ENCODE peak calls at places on chromosome 1, in seven cellular contexts. R, Y, T, L, D, P and V are unnamed samples. For H3K9me3 and H3K4me1, the result is how much of the 10 kb centered on the place peaks cover.

GRCh38 chr1:51569284-51570062 is 47.4 kb upstream of the OSBPL9 start:
- DNase-seq in R (no peak), Y (peak), T (no peak), L (no peak), D (peak), P (no peak), V (no peak)

GRCh38 chr1:211667065-211667617 is 8.3 kb downstream of the NEK2 start:
- DNase-seq in R (no peak), Y (no peak), T (no peak), L (no peak), D (no peak), P (no peak), V (no peak)

GRCh38 chr1:246569248-246570238 is 3.3 kb downstream of the CNST start:
- DNase-seq in R (no peak), Y (peak), T (no peak), L (no peak), D (peak), P (no peak), V (no peak)

GRCh38 chr1:223114871-223115270 is 28.2 kb downstream of the TLR5 start:
- DNase-seq in R (peak), Y (no peak), T (no peak), L (no peak), D (no peak), P (peak), V (no peak)

GRCh38 chr1:203629509-203630082 is 3.0 kb downstream of the ATP2B4 start:
- DNase-seq in R (peak), Y (peak), T (peak), L (peak), D (no peak), P (peak), V (peak)

GRCh38 chr1:182413969-182414368 is 13.5 kb upstream of the TEDDM1 start:
- DNase-seq in R (no peak), Y (no peak), T (no peak), L (no peak), D (no peak), P (no peak), V (no peak)

GRCh38 chr1:245463392-245464165 is 308.8 kb downstream of the KIF26B start:
- DNase-seq in R (no peak), Y (no peak), T (no peak), L (no peak), D (no peak), P (no peak), V (no peak)

GRCh38 chr1:163084330-163084729 is 15.2 kb downstream of the RGS4 start:
- DNase-seq in R (no peak), Y (no peak), T (no peak), L (no peak), D (peak), P (no peak), V (no peak)

GRCh38 chr1:59703226-59703917 is 111.4 kb upstream of the HOOK1 start:
- DNase-seq in R (no peak), Y (no peak), T (no peak), L (no peak), D (no peak), P (no peak), V (no peak)

GRCh38 chr1:10065344-10065685 is 32.6 kb downstream of the UBE4B start:
- DNase-seq in R (no peak), Y (no peak), T (no peak), L (peak), D (no peak), P (peak), V (no peak)

GRCh38 chr1:22527555-22528296 is 35.6 kb upstream of the EPHA8 start:
- DNase-seq in R (no peak), Y (no peak), T (no peak), L (no peak), D (no peak), P (no peak), V (peak)

GRCh38 chr1:114154146-114154962 is 685 bp upstream of the SYT6 start:
- DNase-seq in R (peak), Y (no peak), T (no peak), L (peak), D (no peak), P (no peak), V (peak)

GRCh38 chr1:114154963-114155322 is 1.3 kb upstream of the SYT6 start:
- DNase-seq in R (peak), Y (no peak), T (no peak), L (no peak), D (no peak), P (no peak), V (no peak)

GRCh38 chr1:114152211-114153050 is 1.2 kb downstream of the SYT6 start:
- DNase-seq in R (peak), Y (no peak), T (no peak), L (peak), D (peak), P (peak), V (peak)

GRCh38 chr1:114153051-114153620 is 533 bp downstream of the SYT6 start:
- DNase-seq in R (peak), Y (no peak), T (no peak), L (peak), D (no peak), P (no peak), V (peak)

GRCh38 chr1:114153621-114154145 is at the start of gene SYT6:
- DNase-seq in R (peak), Y (no peak), T (no peak), L (no peak), D (no peak), P (no peak), V (no peak)
- H3K4me3 ChIP-seq in R (peak), Y (peak), T (peak), L (peak), D (peak), P (peak), V (peak)

GRCh38 chr1:227666286-227666685 is 68.8 kb downstream of the JMJD4 start:
- DNase-seq in R (no peak), Y (no peak), T (no peak), L (no peak), D (no peak), P (no peak), V (no peak)
- H3K9me3 ChIP-seq in R (under half), Y (half or more), T (half or more), L (half or more), D (half or more), P (under half), V (half or more)

DNA sequence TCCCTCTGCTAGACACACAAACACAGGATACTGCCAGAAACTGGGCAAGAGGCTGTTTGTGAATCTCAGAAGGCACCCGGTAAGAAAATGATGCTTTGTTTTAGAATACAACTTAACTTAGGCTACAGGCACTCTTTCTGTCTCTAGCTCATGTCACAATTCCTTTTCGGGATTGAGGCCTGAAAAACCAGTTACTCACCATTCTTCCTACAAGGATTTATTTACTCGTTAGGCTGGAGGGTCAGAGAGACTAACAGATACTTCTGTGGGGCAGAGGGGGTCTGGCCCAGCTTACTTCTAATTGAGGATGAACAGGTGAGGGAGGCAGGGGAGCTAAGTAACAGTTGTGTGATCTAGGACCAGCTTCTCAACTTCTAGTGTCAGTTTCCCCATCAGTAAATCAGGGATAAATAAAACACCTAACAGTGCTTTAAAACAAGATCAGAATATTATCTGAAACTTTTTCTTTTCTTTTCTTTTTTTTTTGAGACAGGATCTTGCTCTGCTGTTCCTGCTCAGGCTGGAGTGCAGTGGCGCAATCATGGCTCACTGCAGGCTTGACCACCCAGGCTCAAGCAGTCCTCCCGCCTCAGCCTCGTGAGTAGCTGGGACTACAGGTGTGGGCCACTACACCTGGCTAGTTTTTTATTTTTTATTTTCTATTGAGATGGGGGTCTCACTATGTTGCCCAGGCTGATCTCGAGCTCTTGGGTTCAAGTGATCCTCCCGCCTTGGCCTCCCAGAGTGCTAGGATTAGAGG is 31.9 kb downstream of the NFYC start:
- DNase-seq in R (no peak), Y (no peak), T (no peak), L (peak), D (peak), P (no peak), V (no peak)
- H3K4me1 ChIP-seq in R (under half), Y (under half), T (half or more), L (under half), D (under half), P (half or more), V (half or more)

GRCh38 chr1:27526569-27527222 is 36.7 kb upstream of the WASF2 start:
- DNase-seq in R (no peak), Y (no peak), T (no peak), L (no peak), D (no peak), P (no peak), V (peak)
- H3K4me3 ChIP-seq in R (peak), Y (peak), T (peak), L (peak), D (no peak), P (peak), V (peak)

GRCh38 chr1:2871246-2871815 is 69.8 kb upstream of the TTC34 start:
- DNase-seq in R (no peak), Y (no peak), T (no peak), L (no peak), D (no peak), P (no peak), V (no peak)
- H3K9me3 ChIP-seq in R (under half), Y (under half), T (under half), L (under half), D (under half), P (under half), V (under half)

GRCh38 chr1:34754878-34755637 is at the start of gene GJB5:
- DNase-seq in R (no peak), Y (no peak), T (no peak), L (no peak), D (peak), P (no peak), V (no peak)
- H3K4me1 ChIP-seq in R (under half), Y (under half), T (under half), L (under half), D (under half), P (under half), V (under half)

GRCh38 chr1:35443768-35444518 is 113.3 kb downstream of the KIAA0319L start:
- DNase-seq in R (no peak), Y (no peak), T (no peak), L (no peak), D (peak), P (no peak), V (no peak)

GRCh38 chr1:35444519-35444774 is 112.8 kb downstream of the KIAA0319L start:
- DNase-seq in R (no peak), Y (no peak), T (no peak), L (no peak), D (no peak), P (no peak), V (no peak)

GRCh38 chr1:35441926-35442579 is 115.2 kb downstream of the KIAA0319L start:
- DNase-seq in R (no peak), Y (no peak), T (no peak), L (no peak), D (no peak), P (no peak), V (no peak)

GRCh38 chr1:35439626-35440025 is 117.6 kb downstream of the KIAA0319L start:
- DNase-seq in R (no peak), Y (no peak), T (no peak), L (no peak), D (peak), P (no peak), V (no peak)

GRCh38 chr1:35442737-35443136 is 114.5 kb downstream of the KIAA0319L start:
- DNase-seq in R (no peak), Y (peak), T (no peak), L (no peak), D (no peak), P (no peak), V (no peak)
- H3K4me3 ChIP-seq in R (no peak), Y (peak), T (no peak), L (no peak), D (no peak), P (no peak), V (no peak)

GRCh38 chr1:153346067-153346723 is 2.4 kb downstream of the PGLYRP4 start:
- DNase-seq in R (no peak), Y (no peak), T (no peak), L (no peak), D (no peak), P (no peak), V (no peak)
- H3K9me3 ChIP-seq in R (under half), Y (under half), T (under half), L (under half), D (under half), P (under half), V (under half)